ENCODE peak calls at places on chromosome 11, in eight cellular contexts. U is mucosa of descending colon; R is psoas muscle; Z is lower lobe of right lung; H is upper lobe of right lung; X is neural progenitor cell; I is HFF-Myc; P is CD8-positive, alpha-beta T cell. C is an unnamed sample.
A peak's percentile ranks its signal among the peaks of the same experiment; 100 is the strongest.

GRCh38 chr11:108559340-108559739 is 34.2 kb downstream of the EXPH5 start:
- DNase-seq in U (no peak), R (no peak), Z (no peak), H (no peak), X (no peak), I (peak; percentile 66), P (no peak), C (no peak)

GRCh38 chr11:12174145-12175143 is 64.1 kb downstream of the MICAL2 start:
- DNase-seq in U (no peak), R (no peak), Z (no peak), H (no peak), X (no peak), I (no peak), P (no peak), C (no peak)

GRCh38 chr11:102528618-102529017 is 1.9 kb downstream of the MMP7 start:
- DNase-seq in U (no peak), R (no peak), Z (no peak), H (no peak), X (no peak), I (no peak), P (no peak), C (no peak)

GRCh38 chr11:35192347-35192746 is 53.4 kb downstream of the CD44 start:
- DNase-seq in U (peak; percentile 55), R (peak; percentile 50), Z (peak; percentile 82), H (peak; percentile 79), X (no peak), I (no peak), P (no peak), C (no peak)

GRCh38 chr11:108967571-108967970 is 302.7 kb downstream of the DDX10 start:
- DNase-seq in U (no peak), R (no peak), Z (no peak), H (no peak), X (no peak), I (no peak), P (no peak), C (no peak)

GRCh38 chr11:70824590-70825300 is 426.4 kb downstream of the CTTN start:
- DNase-seq in U (no peak), R (no peak), Z (no peak), H (no peak), X (peak; percentile 48), I (no peak), P (no peak), C (no peak)

GRCh38 chr11:1041936-1042608 is 5.6 kb upstream of the MUC6 start:
- DNase-seq in U (peak; percentile 56), R (peak; percentile 10), Z (peak; percentile 57), H (peak; percentile 70), X (no peak), I (no peak), P (no peak), C (no peak)

GRCh38 chr11:48172818-48173609 is 43.6 kb upstream of the OR4B1 start:
- DNase-seq in U (peak; percentile 60), R (peak; percentile 50), Z (peak; percentile 57), H (peak; percentile 72), X (peak; percentile 76), I (peak; percentile 35), P (peak; percentile 65), C (peak; percentile 25)

GRCh38 chr11:67120881-67121710 is 2.0 kb downstream of the KDM2A start:
- DNase-seq in U (no peak), R (no peak), Z (no peak), H (no peak), X (no peak), I (no peak), P (no peak), C (no peak)

GRCh38 chr11:70205766-70206165 is 2.7 kb downstream of the FADD start:
- DNase-seq in U (no peak), R (no peak), Z (no peak), H (peak; percentile 44), X (no peak), I (no peak), P (no peak), C (no peak)

GRCh38 chr11:86696004-86696403 is 23.6 kb upstream of the ME3 start:
- DNase-seq in U (no peak), R (no peak), Z (no peak), H (no peak), X (no peak), I (peak; percentile 76), P (no peak), C (no peak)

GRCh38 chr11:2538951-2539735 is 94.3 kb downstream of the KCNQ1 start:
- DNase-seq in U (peak; percentile 53), R (peak; percentile 8), Z (peak; percentile 38), H (peak; percentile 63), X (no peak), I (no peak), P (no peak), C (no peak)

GRCh38 chr11:65633390-65634139 is 4.3 kb upstream of the SIPA1 start:
- DNase-seq in U (no peak), R (no peak), Z (no peak), H (no peak), X (no peak), I (no peak), P (no peak), C (no peak)

GRCh38 chr11:125141686-125142535 is 22.6 kb upstream of the PKNOX2 start:
- DNase-seq in U (no peak), R (peak; percentile 40), Z (peak; percentile 65), H (peak; percentile 71), X (peak; percentile 90), I (no peak), P (peak; percentile 79), C (peak; percentile 58)

GRCh38 chr11:606245-606644 is 9.5 kb downstream of the IRF7 start:
- DNase-seq in U (peak; percentile 61), R (no peak), Z (peak; percentile 79), H (peak; percentile 88), X (no peak), I (no peak), P (no peak), C (no peak)

GRCh38 chr11:40306938-40307548 is 1152.4 kb downstream of the LRRC4C start:
- DNase-seq in U (no peak), R (no peak), Z (no peak), H (no peak), X (peak; percentile 65), I (peak; percentile 42), P (no peak), C (no peak)

GRCh38 chr11:102410382-102410784 is 42.2 kb downstream of the TMEM123 start:
- DNase-seq in U (no peak), R (no peak), Z (no peak), H (no peak), X (no peak), I (no peak), P (no peak), C (no peak)

GRCh38 chr11:100676901-100677300 is 10.2 kb upstream of the ARHGAP42 start:
- DNase-seq in U (no peak), R (no peak), Z (no peak), H (no peak), X (no peak), I (no peak), P (no peak), C (no peak)

GRCh38 chr11:2885017-2885675 is 429 bp downstream of the CDKN1C start:
- DNase-seq in U (peak; percentile 70), R (peak; percentile 63), Z (peak; percentile 75), H (peak; percentile 85), X (peak; percentile 88), I (no peak), P (no peak), C (peak; percentile 47)

GRCh38 chr11:124194696-124195418 is 11.7 kb downstream of the OR10D3 start:
- DNase-seq in U (no peak), R (no peak), Z (no peak), H (no peak), X (peak; percentile 72), I (peak; percentile 45), P (no peak), C (no peak)

GRCh38 chr11:97909544-97910394 is 1111.0 kb upstream of the CNTN5 start:
- DNase-seq in U (no peak), R (no peak), Z (no peak), H (no peak), X (no peak), I (no peak), P (no peak), C (no peak)

GRCh38 chr11:117796456-117797428 is at the start of gene DSCAML1:
- DNase-seq in U (no peak), R (no peak), Z (no peak), H (no peak), X (peak; percentile 75), I (no peak), P (no peak), C (no peak)

GRCh38 chr11:123247498-123247799 is 52.4 kb upstream of the CLMP start:
- DNase-seq in U (no peak), R (no peak), Z (no peak), H (no peak), X (no peak), I (no peak), P (no peak), C (no peak)

GRCh38 chr11:36373040-36374010 is 77.2 kb downstream of the PRR5L start:
- DNase-seq in U (no peak), R (no peak), Z (no peak), H (no peak), X (no peak), I (no peak), P (no peak), C (no peak)
- TF ChIP-seq CTCF in U (no peak), R (no peak), Z (no peak), H (no peak), X (no peak), I (no peak), P (no peak), C (no peak)

GRCh38 chr11:74091549-74091948 is 79.3 kb downstream of the C2CD3 start:
- DNase-seq in U (no peak), R (no peak), Z (no peak), H (no peak), X (no peak), I (no peak), P (no peak), C (no peak)

GRCh38 chr11:74092425-74092824 is 78.4 kb downstream of the C2CD3 start:
- DNase-seq in U (no peak), R (no peak), Z (no peak), H (no peak), X (no peak), I (no peak), P (no peak), C (no peak)

GRCh38 chr11:74094393-74094792 is 76.4 kb downstream of the C2CD3 start:
- DNase-seq in U (no peak), R (no peak), Z (no peak), H (no peak), X (no peak), I (no peak), P (no peak), C (no peak)

GRCh38 chr11:74086242-74086884 is 77.5 kb upstream of the UCP3 start:
- DNase-seq in U (no peak), R (no peak), Z (no peak), H (no peak), X (no peak), I (no peak), P (no peak), C (no peak)

GRCh38 chr11:74090701-74091100 is 80.1 kb downstream of the C2CD3 start:
- DNase-seq in U (no peak), R (no peak), Z (no peak), H (no peak), X (peak; percentile 13), I (no peak), P (no peak), C (no peak)
- TF ChIP-seq CTCF in U (no peak), R (peak; percentile 46), Z (no peak), H (no peak), X (peak; percentile 12), I (peak; percentile 17), P (no peak), C (no peak)

GRCh38 chr11:19116971-19117759 is at the start of gene ZDHHC13:
- DNase-seq in U (peak; percentile 98), R (peak; percentile 89), Z (peak; percentile 96), H (peak; percentile 97), X (peak; percentile 94), I (peak; percentile 44), P (peak; percentile 96), C (peak; percentile 88)
- TF ChIP-seq CTCF in U (peak; percentile 26), R (no peak), Z (peak; percentile 29), H (peak; percentile 33), X (peak; percentile 47), I (peak; percentile 44), P (no peak), C (no peak)

GRCh38 chr11:74634537-74634936 is 42.2 kb downstream of the POLD3 start:
- DNase-seq in U (no peak), R (no peak), Z (no peak), H (no peak), X (no peak), I (no peak), P (no peak), C (no peak)
- TF ChIP-seq CTCF in U (no peak), R (peak; percentile 43), Z (no peak), H (peak; percentile 21), X (peak; percentile 36), I (no peak), P (no peak), C (no peak)

C was measured in natural killer cell.